ENCODE peak calls at places on chromosomes 11 and 22, in five cellular contexts. S, M, N, O and G are unnamed samples.

GRCh38 chr11:80495116-80495515 is 1054.3 kb upstream of the TENM4 start:
- DNase-seq in S (no peak), M (no peak), N (no peak), O (no peak), G (no peak)

GRCh38 chr11:2287102-2287501 is 14.6 kb downstream of the C11orf21 start:
- DNase-seq in S (no peak), M (no peak), N (no peak), O (no peak), G (no peak)

GRCh38 chr11:134730596-134731538 is 318.8 kb upstream of the B3GAT1 start:
- DNase-seq in S (no peak), M (no peak), N (no peak), O (no peak), G (no peak)

GRCh38 chr22:20003304-20003703 is 13.3 kb downstream of the ARVCF start:
- DNase-seq in S (no peak), M (no peak), N (no peak), O (no peak), G (no peak)

GRCh38 chr11:28674432-28675076 is 566.4 kb downstream of the METTL15 start:
- DNase-seq in S (no peak), M (no peak), N (peak), O (no peak), G (peak)

GRCh38 chr11:76588455-76589325 is 81.9 kb downstream of the LRRC32 start:
- DNase-seq in S (peak), M (no peak), N (peak), O (no peak), G (no peak)

GRCh38 chr22:49925525-49926128 is 7.2 kb downstream of the CRELD2 start:
- DNase-seq in S (no peak), M (no peak), N (no peak), O (peak), G (no peak)

GRCh38 chr11:61020706-61021235 is 49.3 kb downstream of the CD6 start:
- DNase-seq in S (no peak), M (no peak), N (no peak), O (no peak), G (no peak)

GRCh38 chr11:97745515-97746050 is 1275.2 kb upstream of the CNTN5 start:
- DNase-seq in S (no peak), M (no peak), N (no peak), O (no peak), G (no peak)

GRCh38 chr11:19524171-19524671 is 188.4 kb upstream of the NAV2 start:
- DNase-seq in S (no peak), M (no peak), N (no peak), O (no peak), G (no peak)

GRCh38 chr11:130561441-130561881 is 113.0 kb downstream of the ADAMTS15 start:
- DNase-seq in S (no peak), M (no peak), N (no peak), O (no peak), G (no peak)

GRCh38 chr11:27012254-27012921 is 18.5 kb downstream of the FIBIN start:
- DNase-seq in S (no peak), M (no peak), N (peak), O (no peak), G (no peak)

GRCh38 chr11:37786214-37786755 is 1188.2 kb upstream of the RAG2 start:
- DNase-seq in S (no peak), M (no peak), N (no peak), O (no peak), G (no peak)

GRCh38 chr11:34075178-34075820 is 23.8 kb downstream of the CAPRIN1 start:
- DNase-seq in S (no peak), M (no peak), N (no peak), O (no peak), G (no peak)

GRCh38 chr22:25876871-25877270 is 134.9 kb downstream of the MYO18B start:
- DNase-seq in S (no peak), M (no peak), N (no peak), O (no peak), G (no peak)

GRCh38 chr11:128594246-128594645 is 6.9 kb upstream of the ETS1 start:
- DNase-seq in S (no peak), M (no peak), N (no peak), O (no peak), G (no peak)

GRCh38 chr11:38208951-38209350 is 1610.9 kb upstream of the RAG2 start:
- DNase-seq in S (no peak), M (no peak), N (no peak), O (no peak), G (no peak)

GRCh38 chr11:5620606-5621521 is 3.9 kb upstream of the TRIM34 start:
- DNase-seq in S (peak), M (peak), N (no peak), O (no peak), G (no peak)

GRCh38 chr11:118898400-118899295 is 15.0 kb downstream of the CXCR5 start:
- DNase-seq in S (no peak), M (no peak), N (no peak), O (no peak), G (no peak)

GRCh38 chr22:39254789-39255298 is 10.1 kb upstream of the PDGFB start:
- DNase-seq in S (no peak), M (no peak), N (no peak), O (peak), G (no peak)

GRCh38 chr11:128595221-128595620 is 7.9 kb upstream of the ETS1 start:
- DNase-seq in S (no peak), M (no peak), N (no peak), O (no peak), G (no peak)

GRCh38 chr11:100930185-100930778 is 199.3 kb downstream of the PGR start:
- DNase-seq in S (peak), M (peak), N (peak), O (no peak), G (no peak)

GRCh38 chr11:69215784-69216415 is 60.2 kb downstream of the SMIM38 start:
- DNase-seq in S (no peak), M (no peak), N (no peak), O (no peak), G (no peak)

GRCh38 chr22:25627271-25627848 is 62.9 kb downstream of the GRK3 start:
- DNase-seq in S (no peak), M (no peak), N (peak), O (no peak), G (no peak)

GRCh38 chr11:128487978-128488377 is 99.4 kb downstream of the ETS1 start:
- DNase-seq in S (no peak), M (no peak), N (no peak), O (no peak), G (no peak)

GRCh38 chr11:10318527-10318802 is 13.6 kb downstream of the ADM start:
- DNase-seq in S (no peak), M (no peak), N (no peak), O (no peak), G (no peak)

GRCh38 chr22:31102441-31103081 is 4.8 kb downstream of the SELENOM start:
- DNase-seq in S (no peak), M (peak), N (no peak), O (no peak), G (no peak)

GRCh38 chr11:94794287-94795168 is 26.4 kb downstream of the AMOTL1 start:
- DNase-seq in S (peak), M (no peak), N (peak), O (no peak), G (no peak)

GRCh38 chr22:44181033-44181911 is 547 bp downstream of the PARVG start:
- DNase-seq in S (no peak), M (no peak), N (no peak), O (no peak), G (no peak)

GRCh38 chr11:11525283-11525682 is 96.5 kb downstream of the GALNT18 start:
- DNase-seq in S (no peak), M (no peak), N (no peak), O (no peak), G (no peak)

GRCh38 chr11:67418476-67419281 is 3.2 kb downstream of the CARNS1 start:
- DNase-seq in S (no peak), M (no peak), N (no peak), O (no peak), G (no peak)

GRCh38 chr11:65646921-65647701 is 9.2 kb downstream of the SIPA1 start:
- DNase-seq in S (no peak), M (no peak), N (peak), O (no peak), G (no peak)

GRCh38 chr11:46049325-46049860 is 71.9 kb downstream of the PHF21A start:
- DNase-seq in S (no peak), M (no peak), N (no peak), O (no peak), G (no peak)

GRCh38 chr11:96254854-96255253 is 88.1 kb downstream of the MAML2 start:
- DNase-seq in S (no peak), M (no peak), N (no peak), O (no peak), G (no peak)

GRCh38 chr11:124535552-124536232 is 7.8 kb downstream of the OR8B12 start:
- DNase-seq in S (no peak), M (no peak), N (no peak), O (no peak), G (no peak)

GRCh38 chr22:46058591-46059519 is 81.9 kb upstream of the WNT7B start:
- DNase-seq in S (no peak), M (no peak), N (peak), O (no peak), G (no peak)

DNA sequence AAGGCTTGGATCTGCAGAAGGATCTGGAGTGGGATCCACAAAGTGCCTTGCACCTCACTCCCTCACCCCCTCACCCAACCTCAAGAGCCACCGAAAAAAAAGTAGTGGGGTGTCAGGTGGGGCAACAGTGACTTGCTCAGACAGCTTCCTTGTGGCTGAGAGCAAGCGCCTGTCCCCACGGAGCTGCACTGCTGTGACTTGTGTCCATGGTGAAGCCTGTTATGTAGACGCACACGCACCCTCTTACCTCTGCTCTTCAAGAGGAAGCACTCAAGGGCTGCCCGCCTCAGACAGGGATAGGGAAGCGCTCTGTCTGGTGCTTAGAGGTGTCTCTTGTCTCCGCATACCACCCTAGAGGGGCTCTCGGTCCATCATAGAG is 1.2 kb downstream of the DRD2 start:
- DNase-seq in S (no peak), M (no peak), N (no peak), O (no peak), G (no peak)
- H2AFZ ChIP-seq in S (no peak), M (no peak), N (no peak), O (no peak), G (no peak)

DNA sequence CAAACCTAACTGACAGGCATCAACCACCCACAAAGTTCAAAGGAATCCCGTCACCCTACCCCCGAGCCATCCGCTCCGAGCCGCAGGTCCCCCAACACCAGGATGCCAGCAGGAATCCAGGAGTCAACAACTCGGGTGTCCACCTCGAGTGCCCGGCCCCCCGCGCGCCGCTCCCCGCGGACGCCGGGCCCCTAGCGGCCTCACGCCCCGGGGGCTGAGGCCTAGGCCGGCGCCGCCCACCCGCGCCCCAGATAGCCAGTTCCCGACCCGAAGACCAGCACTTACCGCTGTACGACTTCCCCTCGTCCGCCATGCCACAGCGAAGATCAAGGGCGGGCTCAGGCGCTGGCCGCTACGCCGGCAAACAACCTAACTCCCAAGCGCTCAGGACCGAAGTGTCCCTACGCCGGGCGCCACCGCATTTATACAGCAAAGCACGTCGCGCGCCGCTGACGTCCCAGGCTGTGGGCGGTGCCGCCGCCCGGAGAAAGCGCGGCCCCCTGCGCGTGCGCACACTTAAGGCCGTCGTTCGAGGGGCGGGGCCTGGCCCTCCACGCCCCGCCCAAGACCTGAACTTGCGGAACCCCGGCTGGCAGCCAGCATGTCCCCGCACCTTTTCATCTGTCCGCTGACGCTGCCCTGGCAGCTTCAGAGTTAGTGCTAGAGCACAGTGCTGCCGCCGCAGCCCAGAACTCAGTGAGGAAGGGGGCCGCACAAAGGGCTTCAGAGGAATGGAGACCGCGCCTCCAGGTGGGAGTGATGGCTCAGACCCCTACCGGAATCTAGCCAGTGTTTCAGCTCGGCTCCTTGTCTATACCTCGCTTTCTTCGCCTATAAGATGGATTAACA is at the start of gene NXF1:
- DNase-seq in S (peak), M (peak), N (peak), O (peak), G (peak)
- TF ChIP-seq EP300 in S (no peak), M (peak), N (no peak), O (no peak), G (peak)

GRCh38 chr22:36934153-36934939 is 20.9 kb downstream of the CSF2RB start:
- DNase-seq in S (no peak), M (no peak), N (no peak), O (no peak), G (no peak)

GRCh38 chr22:36936362-36937116 is 23.1 kb downstream of the CSF2RB start:
- DNase-seq in S (no peak), M (no peak), N (no peak), O (no peak), G (peak)

GRCh38 chr22:36935694-36936093 is 22.3 kb downstream of the CSF2RB start:
- DNase-seq in S (no peak), M (no peak), N (no peak), O (no peak), G (peak)

GRCh38 chr22:36933629-36934028 is 20.2 kb downstream of the CSF2RB start:
- DNase-seq in S (no peak), M (no peak), N (no peak), O (no peak), G (peak)

GRCh38 chr22:36934940-36935610 is 21.6 kb downstream of the CSF2RB start:
- DNase-seq in S (no peak), M (no peak), N (no peak), O (no peak), G (no peak)
- H2AFZ ChIP-seq in S (no peak), M (no peak), N (no peak), O (no peak), G (no peak)

DNA sequence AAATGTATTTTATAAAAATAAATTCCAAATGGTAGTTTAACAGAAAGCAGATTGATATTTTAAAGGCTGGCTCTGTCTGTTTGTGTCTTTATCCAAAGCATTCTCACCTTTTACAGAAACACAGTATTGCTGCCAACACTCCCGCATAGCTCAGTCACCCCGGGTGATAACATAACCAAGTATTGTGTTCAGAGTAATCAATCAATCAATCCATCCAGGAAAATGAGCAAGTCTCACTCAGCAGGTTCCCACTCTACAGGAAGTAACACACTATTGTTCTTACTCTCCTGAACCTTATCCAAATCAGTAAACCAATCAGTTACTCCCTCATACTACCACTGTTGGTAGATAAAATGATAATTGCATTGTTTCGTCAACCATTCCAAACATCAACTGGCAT is 203.4 kb downstream of the LRRC4C start:
- DNase-seq in S (no peak), M (no peak), N (no peak), O (no peak), G (no peak)
- TF ChIP-seq EP300 in S (no peak), M (no peak), N (no peak), O (no peak), G (no peak)

DNA sequence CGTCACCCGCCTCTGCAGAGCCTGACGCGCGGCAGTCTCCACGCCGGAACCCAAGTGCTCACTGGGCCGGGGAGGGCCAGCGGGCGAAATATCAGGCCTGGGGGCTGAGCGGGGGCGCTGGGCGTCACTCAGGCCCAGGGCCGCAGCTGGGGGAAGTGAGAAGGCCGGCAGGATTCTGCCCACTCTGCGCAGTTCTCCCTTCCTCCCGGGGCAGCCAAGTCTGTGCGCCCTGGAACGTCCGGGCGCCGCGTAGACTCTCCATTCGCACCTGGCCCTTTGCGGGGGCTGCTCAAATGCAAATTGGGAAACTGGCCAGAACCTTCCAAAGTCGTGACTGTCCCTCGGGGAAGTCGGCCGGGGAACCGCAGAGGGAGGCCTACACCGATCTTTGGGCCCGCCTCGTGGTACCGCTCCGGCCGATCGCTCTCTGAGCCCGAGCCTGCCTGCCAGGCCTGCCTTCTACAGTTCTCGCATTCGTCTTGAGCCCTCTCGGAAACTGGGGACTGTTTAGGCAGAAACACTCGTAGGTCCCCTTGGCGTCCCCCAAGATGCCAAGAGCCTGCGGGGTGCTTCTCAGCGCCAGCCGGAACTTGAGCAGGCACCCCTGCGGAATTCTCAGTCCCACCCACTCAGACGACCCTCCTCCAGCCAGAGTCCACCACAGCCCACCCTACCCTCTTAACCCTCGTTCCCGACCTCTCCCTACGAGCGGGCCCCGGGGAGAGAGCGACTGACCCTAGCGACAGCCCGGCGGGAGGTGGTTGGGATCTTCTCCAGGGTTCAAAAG is 2.1 kb upstream of the SLC6A5 start:
- DNase-seq in S (no peak), M (no peak), N (no peak), O (no peak), G (no peak)
- H2AFZ ChIP-seq in S (no peak), M (no peak), N (no peak), O (no peak), G (no peak)

GRCh38 chr11:75311858-75312288 is 39.6 kb downstream of the ARRB1 start:
- DNase-seq in S (no peak), M (no peak), N (peak), O (no peak), G (no peak)
- TF ChIP-seq EP300 in S (no peak), M (no peak), N (no peak), O (no peak), G (no peak)

DNA sequence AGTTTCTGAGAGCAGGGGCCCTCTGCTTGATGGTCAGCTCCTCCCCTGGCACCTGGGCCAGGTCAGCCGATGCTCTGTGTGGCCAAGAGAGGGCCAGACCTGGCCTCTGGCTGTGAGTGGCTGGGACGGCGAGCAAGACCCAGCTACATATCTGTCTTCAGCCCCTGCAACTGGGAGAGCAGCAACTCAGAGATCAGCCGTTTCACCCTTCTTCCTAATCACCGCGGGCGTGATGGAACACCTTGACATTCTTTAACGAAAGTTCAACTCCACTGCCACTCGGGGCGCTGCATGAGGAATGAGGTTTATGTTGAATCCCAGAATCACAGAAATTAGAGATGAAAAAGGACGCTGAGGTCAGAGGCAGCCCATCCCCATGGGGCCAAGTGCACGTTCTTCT is 195.9 kb downstream of the TRIM29 start:
- DNase-seq in S (no peak), M (no peak), N (no peak), O (no peak), G (no peak)
- H2AFZ ChIP-seq in S (no peak), M (no peak), N (no peak), O (no peak), G (peak)

GRCh38 chr11:64060861-64061444 is 25.2 kb downstream of the FLRT1 start:
- DNase-seq in S (peak), M (no peak), N (peak), O (no peak), G (no peak)
- TF ChIP-seq EP300 in S (no peak), M (no peak), N (peak), O (no peak), G (no peak)

GRCh38 chr11:8989411-8989810 is 14.4 kb downstream of the NRIP3 start:
- DNase-seq in S (no peak), M (no peak), N (no peak), O (no peak), G (no peak)
- H2AFZ ChIP-seq in S (peak), M (no peak), N (peak), O (no peak), G (peak)